ENCODE peak calls at places on chromosomes 7 and 10, in eight cellular contexts. B is epithelial cell of esophagus, M is tibial artery, Q is cardiac fibroblast, Y is lower leg skin, L is sigmoid colon, F is prostate gland, J is GM23338. K is an unnamed sample.

GRCh38 chr7:74233655-74234280 is 20.4 kb downstream of the RFC2 start:
- DNase-seq in B (no peak), M (no peak), Q (peak), Y (no peak), L (no peak), F (no peak), J (no peak), K (peak)

GRCh38 chr10:26978531-26978930 is 117.8 kb upstream of the ABI1 start:
- DNase-seq in B (no peak), M (no peak), Q (no peak), Y (no peak), L (no peak), F (no peak), J (no peak), K (no peak)

GRCh38 chr10:125190961-125191360 is 30.6 kb upstream of the CTBP2 start:
- DNase-seq in B (no peak), M (no peak), Q (no peak), Y (peak), L (no peak), F (no peak), J (no peak), K (no peak)

GRCh38 chr7:154568346-154568745 is 434.6 kb downstream of the PAXIP1 start:
- DNase-seq in B (no peak), M (no peak), Q (no peak), Y (no peak), L (no peak), F (no peak), J (no peak), K (no peak)

GRCh38 chr7:38716397-38716796 is 85.2 kb upstream of the AMPH start:
- DNase-seq in B (no peak), M (no peak), Q (no peak), Y (no peak), L (no peak), F (no peak), J (peak), K (no peak)

GRCh38 chr10:14282271-14282670 is 48.5 kb downstream of the FRMD4A start:
- DNase-seq in B (peak), M (no peak), Q (peak), Y (no peak), L (no peak), F (no peak), J (no peak), K (peak)

GRCh38 chr10:89563861-89564478 is 28.6 kb upstream of the SLC16A12 start:
- DNase-seq in B (peak), M (no peak), Q (peak), Y (no peak), L (no peak), F (peak), J (peak), K (peak)

GRCh38 chr7:156238366-156239133 is 402.0 kb upstream of the RNF32 start:
- DNase-seq in B (no peak), M (no peak), Q (no peak), Y (no peak), L (no peak), F (no peak), J (no peak), K (no peak)

GRCh38 chr10:55232553-55232952 is 431.5 kb upstream of the PCDH15 start:
- DNase-seq in B (no peak), M (no peak), Q (no peak), Y (no peak), L (no peak), F (no peak), J (peak), K (no peak)

GRCh38 chr7:103445228-103446020 is 583 bp downstream of the SLC26A5 start:
- DNase-seq in B (no peak), M (no peak), Q (peak), Y (no peak), L (no peak), F (no peak), J (peak), K (no peak)

GRCh38 chr10:110512461-110513187 is 14.9 kb downstream of the DUSP5 start:
- DNase-seq in B (peak), M (no peak), Q (peak), Y (no peak), L (peak), F (no peak), J (no peak), K (peak)

GRCh38 chr7:133047321-133047720 is 34.6 kb downstream of the CHCHD3 start:
- DNase-seq in B (no peak), M (no peak), Q (no peak), Y (no peak), L (no peak), F (no peak), J (no peak), K (no peak)

GRCh38 chr10:110334061-110334656 is 29.4 kb upstream of the SMNDC1 start:
- DNase-seq in B (no peak), M (no peak), Q (no peak), Y (peak), L (no peak), F (no peak), J (no peak), K (no peak)

GRCh38 chr7:116801092-116801710 is 61.2 kb upstream of the CAPZA2 start:
- DNase-seq in B (peak), M (no peak), Q (peak), Y (no peak), L (no peak), F (no peak), J (no peak), K (peak)

GRCh38 chr10:30596037-30596436 is 33.5 kb downstream of the LYZL2 start:
- DNase-seq in B (no peak), M (no peak), Q (no peak), Y (no peak), L (no peak), F (no peak), J (no peak), K (no peak)

GRCh38 chr10:6013413-6014192 is 36.3 kb upstream of the IL15RA start:
- DNase-seq in B (no peak), M (no peak), Q (no peak), Y (peak), L (no peak), F (no peak), J (no peak), K (no peak)

GRCh38 chr10:4246881-4247358 is 461.9 kb upstream of the KLF6 start:
- DNase-seq in B (peak), M (no peak), Q (peak), Y (no peak), L (no peak), F (no peak), J (no peak), K (peak)

GRCh38 chr10:69879628-69880257 is 78.0 kb downstream of the COL13A1 start:
- DNase-seq in B (no peak), M (no peak), Q (no peak), Y (no peak), L (no peak), F (no peak), J (no peak), K (no peak)

GRCh38 chr7:65827366-65827765 is 45.5 kb upstream of the VKORC1L1 start:
- DNase-seq in B (peak), M (no peak), Q (peak), Y (no peak), L (no peak), F (no peak), J (no peak), K (no peak)

GRCh38 chr10:99339077-99339476 is 9.9 kb downstream of the CNNM1 start:
- DNase-seq in B (peak), M (no peak), Q (peak), Y (no peak), L (no peak), F (peak), J (no peak), K (no peak)

GRCh38 chr10:131134001-131134576 is 177.4 kb downstream of the TCERG1L start:
- DNase-seq in B (no peak), M (no peak), Q (no peak), Y (no peak), L (no peak), F (no peak), J (no peak), K (no peak)

GRCh38 chr7:1912472-1913289 is 242.6 kb downstream of the ELFN1 start:
- DNase-seq in B (no peak), M (no peak), Q (peak), Y (no peak), L (no peak), F (no peak), J (no peak), K (peak)

GRCh38 chr10:17244712-17245365 is 16.8 kb downstream of the VIM start:
- DNase-seq in B (no peak), M (no peak), Q (no peak), Y (no peak), L (no peak), F (no peak), J (no peak), K (no peak)

GRCh38 chr10:12822374-12823170 is 178.9 kb downstream of the CCDC3 start:
- DNase-seq in B (no peak), M (no peak), Q (no peak), Y (no peak), L (no peak), F (no peak), J (no peak), K (no peak)

GRCh38 chr10:127908106-127908957 is 1.4 kb downstream of the PTPRE start:
- DNase-seq in B (peak), M (no peak), Q (peak), Y (peak), L (peak), F (no peak), J (no peak), K (peak)

GRCh38 chr10:78894841-78895195 is 173.9 kb upstream of the ZMIZ1 start:
- DNase-seq in B (peak), M (no peak), Q (no peak), Y (peak), L (no peak), F (no peak), J (no peak), K (no peak)

GRCh38 chr10:71138126-71138860 is 74.1 kb upstream of the UNC5B start:
- DNase-seq in B (no peak), M (no peak), Q (no peak), Y (peak), L (no peak), F (no peak), J (no peak), K (no peak)

GRCh38 chr10:114748270-114748669 is 73.3 kb upstream of the FHIP2A start:
- DNase-seq in B (no peak), M (no peak), Q (no peak), Y (no peak), L (no peak), F (no peak), J (no peak), K (no peak)
- H3K4me3 ChIP-seq in B (no peak), M (no peak), Q (no peak), Y (no peak), L (no peak), F (no peak), J (no peak), K (no peak)

GRCh38 chr10:111560042-111560441 is 483.2 kb downstream of the ADRA2A start:
- DNase-seq in B (peak), M (no peak), Q (no peak), Y (no peak), L (no peak), F (no peak), J (no peak), K (no peak)

GRCh38 chr10:111551001-111551400 is 474.2 kb downstream of the ADRA2A start:
- DNase-seq in B (no peak), M (no peak), Q (peak), Y (no peak), L (no peak), F (no peak), J (no peak), K (no peak)

GRCh38 chr10:111556666-111557065 is 479.8 kb downstream of the ADRA2A start:
- DNase-seq in B (no peak), M (no peak), Q (no peak), Y (no peak), L (no peak), F (no peak), J (no peak), K (no peak)
- H3K4me3 ChIP-seq in B (no peak), M (no peak), Q (no peak), Y (no peak), L (no peak), F (no peak), J (no peak), K (no peak)

GRCh38 chr10:132916956-132917666 is 25.3 kb downstream of the CFAP46 start:
- DNase-seq in B (no peak), M (peak), Q (no peak), Y (no peak), L (peak), F (no peak), J (no peak), K (no peak)
- H3K4me3 ChIP-seq in B (no peak), M (no peak), Q (no peak), Y (no peak), L (no peak), F (no peak), J (no peak), K (no peak)

DNA sequence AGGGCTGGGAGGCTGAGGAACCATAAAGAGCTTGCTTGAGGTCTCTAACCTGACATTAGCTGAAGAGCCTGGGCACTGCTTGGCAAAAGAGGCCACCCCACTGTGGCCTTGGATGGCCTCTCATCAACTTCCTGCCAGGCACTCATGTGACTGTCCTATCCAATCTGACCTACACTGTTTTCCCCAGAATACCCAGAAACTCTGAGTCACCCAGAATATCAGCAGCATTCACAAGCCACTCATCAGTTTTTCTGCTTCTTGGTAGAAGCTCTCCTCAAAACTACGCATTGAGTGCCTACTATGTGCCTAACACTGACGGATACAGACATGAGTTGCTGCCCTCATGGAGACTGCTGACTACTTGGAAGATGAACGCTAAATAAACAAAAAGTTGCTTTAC is 4.1 kb upstream of the NT5C2 start:
- DNase-seq in B (peak), M (peak), Q (peak), Y (peak), L (peak), F (no peak), J (no peak), K (peak)
- H3K4me3 ChIP-seq in B (no peak), M (no peak), Q (no peak), Y (no peak), L (no peak), F (no peak), J (no peak), K (no peak)

DNA sequence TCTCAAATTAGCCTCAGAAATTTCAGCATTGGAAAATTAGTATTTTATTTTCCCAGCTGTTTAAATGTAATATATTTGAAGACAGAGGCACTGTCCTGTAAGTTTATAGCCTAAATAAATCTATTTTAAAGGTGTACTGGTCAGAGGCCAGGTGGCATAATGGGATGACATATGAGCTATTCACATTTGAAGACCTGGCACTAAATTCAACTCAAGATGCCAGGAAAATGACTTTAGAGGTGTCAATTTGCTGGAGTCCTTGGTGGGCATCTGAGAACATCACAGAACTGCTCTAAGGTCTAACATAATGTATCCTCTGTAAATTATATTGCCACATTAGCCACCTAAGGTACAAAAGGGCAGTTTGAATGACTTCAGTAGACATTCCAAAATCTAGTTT is 348.9 kb upstream of the BMPER start:
- DNase-seq in B (no peak), M (no peak), Q (no peak), Y (no peak), L (no peak), F (no peak), J (no peak), K (no peak)
- H3K4me3 ChIP-seq in B (no peak), M (no peak), Q (no peak), Y (no peak), L (no peak), F (no peak), J (no peak), K (no peak)

DNA sequence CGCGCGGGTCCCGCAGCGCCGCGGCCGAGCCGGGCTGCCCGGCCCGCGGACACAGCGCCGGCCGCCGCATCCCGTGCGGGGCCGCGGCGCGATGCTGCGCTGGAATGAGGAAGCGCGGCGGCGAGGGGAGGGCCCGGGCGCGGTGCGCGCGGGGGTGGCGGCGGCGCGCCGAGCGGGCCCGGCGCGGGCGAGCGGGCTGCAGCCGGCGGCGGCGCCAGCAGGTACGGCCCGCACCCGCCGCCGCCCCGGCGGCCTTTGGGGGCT is 690 bp upstream of the IKZF1 start:
- DNase-seq in B (peak), M (no peak), Q (no peak), Y (peak), L (no peak), F (no peak), J (peak), K (no peak)
- H3K4me3 ChIP-seq in B (no peak), M (peak), Q (no peak), Y (no peak), L (peak), F (peak), J (peak), K (no peak)

DNA sequence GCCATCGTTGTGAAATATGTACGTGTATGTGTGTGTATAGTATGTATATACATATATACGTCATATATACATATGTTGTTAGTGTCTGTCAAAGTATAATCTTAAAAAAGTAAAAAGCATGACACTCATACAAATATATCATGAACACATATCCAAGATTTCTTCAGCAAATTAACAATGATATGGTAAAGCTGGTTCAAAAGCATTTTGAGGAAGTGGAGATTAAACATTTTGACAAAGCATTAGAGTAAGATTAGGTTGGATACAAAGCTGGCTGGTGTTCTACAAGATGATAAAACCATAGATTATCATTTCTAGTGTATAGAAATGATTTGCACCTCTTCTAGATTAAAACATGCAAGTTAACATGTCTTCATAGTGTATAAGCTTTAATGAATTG is 771 bp upstream of the NUDCD3 start:
- DNase-seq in B (no peak), M (no peak), Q (no peak), Y (no peak), L (no peak), F (no peak), J (no peak), K (no peak)
- H3K4me3 ChIP-seq in B (peak), M (peak), Q (peak), Y (peak), L (peak), F (peak), J (peak), K (peak)

GRCh38 chr10:62528441-62528840 is 154.3 kb downstream of the ZNF365 start:
- DNase-seq in B (no peak), M (no peak), Q (no peak), Y (no peak), L (no peak), F (no peak), J (no peak), K (no peak)
- H3K4me3 ChIP-seq in B (no peak), M (no peak), Q (no peak), Y (no peak), L (no peak), F (no peak), J (no peak), K (no peak)

GRCh38 chr7:128378637-128379036 is 17.1 kb upstream of the PRRT4 start:
- DNase-seq in B (no peak), M (no peak), Q (no peak), Y (no peak), L (no peak), F (no peak), J (no peak), K (no peak)
- H3K4me3 ChIP-seq in B (no peak), M (no peak), Q (no peak), Y (no peak), L (no peak), F (no peak), J (no peak), K (no peak)

DNA sequence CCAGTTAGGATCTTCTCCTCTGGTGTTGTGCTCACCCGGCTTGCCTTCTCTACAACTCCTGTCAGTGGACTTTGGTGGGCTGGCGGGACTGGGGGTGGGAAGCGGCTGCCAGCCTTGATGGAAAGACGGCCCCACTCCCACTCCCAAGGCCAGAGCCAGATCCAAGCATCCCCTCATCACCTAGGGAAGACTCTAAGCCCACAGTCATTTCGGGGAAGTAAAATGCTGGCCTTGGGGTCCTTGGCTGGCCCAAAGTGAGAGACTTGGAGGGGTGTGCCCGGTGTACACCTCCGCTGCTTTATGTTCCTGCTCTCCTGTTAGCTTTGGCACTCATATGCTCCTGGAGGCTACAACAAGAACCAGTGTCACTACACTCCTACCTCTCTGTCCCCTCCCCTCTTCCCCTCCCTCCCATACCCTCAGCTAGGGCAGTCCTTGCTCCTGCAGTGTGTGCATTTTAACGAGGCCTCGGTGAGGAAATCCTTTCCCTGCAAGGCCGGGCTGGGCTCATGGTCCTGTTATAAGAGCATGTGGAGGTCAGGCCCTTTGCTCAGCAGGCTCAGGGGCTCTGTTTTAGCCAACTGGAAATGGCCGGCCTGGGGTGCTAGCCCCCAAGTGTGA is 995 bp upstream of the HOXA10 start:
- DNase-seq in B (no peak), M (peak), Q (no peak), Y (peak), L (peak), F (peak), J (peak), K (no peak)
- H3K4me3 ChIP-seq in B (no peak), M (peak), Q (no peak), Y (no peak), L (peak), F (peak), J (no peak), K (no peak)

K was measured in brain microvascular endothelial cell.